ENCODE peak calls at places on chromosome 12, in four cellular contexts. L is RCC 7860, B is EH, U is activated T-cell treated with anti-CD3 and anti-CD28 coated beads for 24 hours. D is an unnamed sample.

GRCh38 chr12:110088936-110089335 is 35.2 kb upstream of the IFT81 start:
- DNase-seq in L (no peak), B (no peak), U (no peak), D (no peak)

GRCh38 chr12:112198120-112198733 is 72.9 kb downstream of the TRAFD1 start:
- DNase-seq in B (peak; percentile 62), L (peak; percentile 29), U (peak; percentile 15), D (peak; percentile 9)

GRCh38 chr12:24127919-24128721 is 178.7 kb upstream of the SOX5 start:
- DNase-seq in U (no peak), L (no peak), B (no peak), D (no peak)

GRCh38 chr12:26318661-26319068 is 123.3 kb downstream of the SSPN start:
- DNase-seq in B (peak; percentile 77), U (no peak), L (peak; percentile 81), D (no peak)

GRCh38 chr12:132837693-132838463 is 9.2 kb upstream of the GOLGA3 start:
- DNase-seq in B (no peak), L (no peak), U (no peak), D (no peak)

GRCh38 chr12:29395356-29395755 is 14.4 kb upstream of the ERGIC2 start:
- DNase-seq in B (no peak), U (no peak), L (no peak), D (no peak)

GRCh38 chr12:96383371-96383770 is 16.9 kb downstream of the CDK17 start:
- DNase-seq in U (no peak), B (no peak), L (no peak), D (no peak)

GRCh38 chr12:104460041-104460757 is 3.5 kb downstream of the CHST11 start:
- DNase-seq in L (no peak), U (no peak), B (no peak), D (no peak)

GRCh38 chr12:14905269-14906004 is 19.8 kb upstream of the MGP start:
- DNase-seq in U (no peak), L (no peak), B (no peak), D (no peak)

GRCh38 chr12:45708901-45709300 is 20.6 kb upstream of the ARID2 start:
- DNase-seq in L (no peak), U (no peak), B (no peak), D (no peak)

GRCh38 chr12:120132863-120133385 is 16.4 kb upstream of the RAB35 start:
- DNase-seq in L (no peak), B (no peak), U (no peak), D (no peak)

GRCh38 chr12:6465467-6466183 is 4.9 kb downstream of the VAMP1 start:
- DNase-seq in L (peak; percentile 41), U (no peak), B (peak; percentile 75), D (peak; percentile 55)

GRCh38 chr12:47754881-47755280 is 3.8 kb downstream of the RAPGEF3 start:
- DNase-seq in U (no peak), B (no peak), L (no peak), D (no peak)

GRCh38 chr12:124919646-124920352 is 5.3 kb upstream of the UBC start:
- DNase-seq in U (peak; percentile 52), B (no peak), L (peak; percentile 49), D (no peak)

GRCh38 chr12:125949471-125949870 is 884.2 kb downstream of the AACS start:
- DNase-seq in L (no peak), U (no peak), B (no peak), D (no peak)

GRCh38 chr12:93020225-93020997 is 91.3 kb upstream of the EEA1 start:
- DNase-seq in L (no peak), U (no peak), B (no peak), D (no peak)